ENCODE peak calls at places on chromosomes 4 and X, in ten cellular contexts. V, Q, R, A, J, G, Y, F, C and L are unnamed samples.

GRCh38 chr4:139524062-139524631 is 31.9 kb downstream of the SETD7 start:
- DNase-seq in V (no peak), Q (no peak), R (no peak), A (peak; percentile 27), J (no peak), G (no peak), Y (no peak), F (no peak), C (no peak), L (no peak)

GRCh38 chr4:152961752-152962117 is 25.6 kb downstream of the FHDC1 start:
- DNase-seq in V (no peak), Q (no peak), R (no peak), A (no peak), J (no peak), G (peak; percentile 71), Y (no peak), F (no peak), C (no peak), L (no peak)

GRCh38 chrX:42615161-42615563 is 162.8 kb downstream of the PPP1R2C start:
- DNase-seq in V (no peak), Q (peak; percentile 36), R (no peak), A (no peak), J (no peak), G (no peak), Y (no peak), F (no peak), C (no peak), L (no peak)

GRCh38 chr4:150862829-150863228 is 152.3 kb downstream of the LRBA start:
- DNase-seq in V (no peak), Q (no peak), R (no peak), A (no peak), J (no peak), G (no peak), Y (no peak), F (no peak), C (no peak), L (no peak)

GRCh38 chr4:174157106-174157607 is 126.3 kb downstream of the FBXO8 start:
- DNase-seq in V (no peak), Q (no peak), R (no peak), A (no peak), J (no peak), G (peak; percentile 65), Y (no peak), F (no peak), C (no peak), L (no peak)

GRCh38 chr4:26178874-26179273 is 141.9 kb upstream of the RBPJ start:
- DNase-seq in V (no peak), Q (no peak), R (peak; percentile 82), A (no peak), J (peak; percentile 90), G (peak; percentile 96), Y (peak; percentile 59), F (no peak), C (no peak), L (no peak)

GRCh38 chrX:153649178-153649914 is 2.3 kb downstream of the DUSP9 start:
- DNase-seq in V (no peak), Q (peak; percentile 73), R (peak; percentile 49), A (peak; percentile 87), J (no peak), G (no peak), Y (no peak), F (no peak), C (no peak), L (peak; percentile 87)

GRCh38 chr4:186676531-186677158 is 47.0 kb downstream of the FAT1 start:
- DNase-seq in V (peak; percentile 94), Q (no peak), R (no peak), A (no peak), J (no peak), G (peak; percentile 90), Y (peak; percentile 92), F (no peak), C (no peak), L (no peak)

GRCh38 chrX:40157228-40158035 is 59.7 kb upstream of the BCOR start:
- DNase-seq in V (no peak), Q (peak; percentile 32), R (no peak), A (no peak), J (no peak), G (no peak), Y (no peak), F (no peak), C (no peak), L (peak; percentile 61)

GRCh38 chr4:77538574-77539157 is 67.0 kb upstream of the CXCL13 start:
- DNase-seq in V (no peak), Q (no peak), R (no peak), A (no peak), J (no peak), G (peak; percentile 56), Y (peak; percentile 46), F (no peak), C (peak; percentile 5), L (no peak)

GRCh38 chr4:151807220-151807619 is 46.4 kb upstream of the GATB start:
- DNase-seq in V (no peak), Q (no peak), R (no peak), A (no peak), J (no peak), G (no peak), Y (no peak), F (no peak), C (no peak), L (no peak)

GRCh38 chr4:88104902-88105610 is 53.4 kb downstream of the ABCG2 start:
- DNase-seq in V (peak; percentile 84), Q (no peak), R (no peak), A (no peak), J (no peak), G (peak; percentile 72), Y (peak; percentile 81), F (no peak), C (peak; percentile 87), L (no peak)

GRCh38 chr4:10656988-10657387 is 27.6 kb downstream of the CLNK start:
- DNase-seq in V (peak; percentile 21), Q (no peak), R (no peak), A (no peak), J (no peak), G (peak; percentile 50), Y (peak; percentile 50), F (no peak), C (peak; percentile 57), L (no peak)

GRCh38 chr4:3009422-3009821 is 46.1 kb downstream of the GRK4 start:
- DNase-seq in V (no peak), Q (peak; percentile 28), R (no peak), A (peak; percentile 70), J (no peak), G (peak; percentile 28), Y (peak; percentile 6), F (no peak), C (no peak), L (no peak)

GRCh38 chrX:32448320-32448719 is 763.0 kb downstream of the DMD start:
- DNase-seq in V (no peak), Q (no peak), R (no peak), A (peak; percentile 1), J (no peak), G (peak; percentile 14), Y (no peak), F (no peak), C (no peak), L (no peak)

GRCh38 chr4:31692407-31692940 is 972.3 kb downstream of the PCDH7 start:
- DNase-seq in V (no peak), Q (no peak), R (no peak), A (no peak), J (no peak), G (no peak), Y (no peak), F (no peak), C (peak; percentile 33), L (no peak)

GRCh38 chr4:110059556-110060191 is 138.7 kb downstream of the ELOVL6 start:
- DNase-seq in V (no peak), Q (no peak), R (no peak), A (peak; percentile 35), J (no peak), G (peak; percentile 26), Y (peak; percentile 14), F (no peak), C (peak; percentile 36), L (no peak)

GRCh38 chr4:86250006-86250405 is 109.8 kb downstream of the MAPK10 start:
- DNase-seq in V (no peak), Q (no peak), R (no peak), A (no peak), J (no peak), G (no peak), Y (no peak), F (no peak), C (no peak), L (no peak)
- TF ChIP-seq CTCF in V (no peak), Q (no peak), R (no peak), A (no peak), J (no peak), G (no peak), Y (no peak), F (no peak), C (no peak), L (no peak)

DNA sequence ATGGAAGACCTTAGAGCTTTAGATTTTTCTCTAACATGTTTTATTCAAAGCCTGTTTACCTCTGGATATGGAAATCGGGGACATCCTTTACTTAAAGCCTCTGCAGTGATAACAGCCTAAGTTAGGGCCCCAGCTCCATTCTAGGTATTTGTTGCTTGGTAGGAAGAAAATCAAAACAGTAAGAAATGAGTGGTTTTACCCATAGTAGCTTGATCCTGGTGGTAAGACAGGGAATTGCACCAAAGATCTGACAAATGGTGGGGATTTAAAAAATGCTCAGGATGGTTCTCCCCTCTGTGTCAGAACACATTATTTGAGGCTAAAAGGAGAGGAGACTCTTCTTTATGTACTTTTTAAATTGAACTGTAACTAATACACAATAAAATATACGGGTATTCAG is 52.4 kb downstream of the AFF2 start:
- DNase-seq in V (no peak), Q (no peak), R (no peak), A (no peak), J (no peak), G (peak; percentile 2), Y (no peak), F (no peak), C (no peak), L (no peak)
- TF ChIP-seq CTCF in V (peak; percentile 25), Q (no peak), R (no peak), A (no peak), J (no peak), G (peak; percentile 14), Y (peak; percentile 24), F (no peak), C (no peak), L (peak; percentile 47)

DNA sequence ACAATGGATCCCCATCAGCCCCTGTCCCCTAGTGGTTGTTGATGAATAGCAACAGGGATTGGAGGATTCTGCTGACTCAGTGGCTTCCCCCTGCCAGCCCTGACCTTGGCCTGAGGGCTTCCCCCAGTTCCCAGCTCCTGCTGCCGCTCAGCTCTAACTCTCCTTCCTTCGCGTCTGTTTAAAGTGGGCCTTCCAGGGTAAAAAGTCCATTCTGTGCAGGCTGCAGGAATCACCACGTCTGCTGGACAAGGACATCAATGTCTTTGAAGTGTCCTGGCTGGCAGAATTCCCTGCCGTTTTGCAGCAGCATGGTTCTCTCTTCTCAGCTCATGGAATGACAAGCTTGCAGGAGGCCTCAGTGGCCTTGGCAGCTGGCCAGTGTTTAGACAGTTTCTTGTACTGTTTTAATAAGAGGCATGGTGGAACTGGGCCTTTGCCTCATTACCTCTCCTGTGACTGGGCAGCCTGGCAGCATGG is 152.5 kb upstream of the STX18 start:
- DNase-seq in V (peak; percentile 32), Q (peak; percentile 49), R (no peak), A (no peak), J (no peak), G (peak; percentile 33), Y (no peak), F (no peak), C (no peak), L (no peak)
- TF ChIP-seq CTCF in V (peak; percentile 68), Q (no peak), R (no peak), A (no peak), J (peak; percentile 10), G (peak; percentile 56), Y (peak; percentile 34), F (no peak), C (peak; percentile 16), L (peak; percentile 67)

GRCh38 chrX:38149016-38149415 is 71.7 kb downstream of the SRPX start:
- DNase-seq in V (no peak), Q (no peak), R (no peak), A (no peak), J (no peak), G (no peak), Y (peak; percentile 16), F (no peak), C (no peak), L (no peak)
- TF ChIP-seq CTCF in V (no peak), Q (no peak), R (no peak), A (no peak), J (no peak), G (no peak), Y (no peak), F (no peak), C (no peak), L (no peak)